ENCODE peak calls at places on chromosome 21, in four cellular contexts. K, T, V and Z are unnamed samples.
A peak's percentile ranks its signal among the peaks of the same experiment; 100 is the strongest.

GRCh38 chr21:28016571-28016970 is 976.1 kb downstream of the LTN1 start:
- DNase-seq in K (no peak), T (no peak), V (no peak), Z (no peak)

GRCh38 chr21:37446552-37446951 is 80.0 kb downstream of the DYRK1A start:
- DNase-seq in K (no peak), T (no peak), V (no peak), Z (no peak)

GRCh38 chr21:43618940-43619339 is 40.3 kb downstream of the HSF2BP start:
- DNase-seq in K (no peak), T (no peak), V (no peak), Z (no peak)

GRCh38 chr21:31977816-31978215 is 105.0 kb downstream of the HUNK start:
- DNase-seq in K (no peak), T (no peak), V (no peak), Z (no peak)

GRCh38 chr21:35216966-35217365 is 167.9 kb upstream of the RUNX1 start:
- DNase-seq in K (no peak), T (no peak), V (no peak), Z (no peak)

GRCh38 chr21:28832013-28832714 is 160.5 kb downstream of the LTN1 start:
- DNase-seq in K (peak; percentile 27), T (no peak), V (no peak), Z (no peak)

GRCh38 chr21:35386491-35387079 is 337.5 kb upstream of the RUNX1 start:
- DNase-seq in K (no peak), T (no peak), V (no peak), Z (no peak)

GRCh38 chr21:28247454-28248020 is 745.1 kb downstream of the LTN1 start:
- DNase-seq in K (no peak), T (no peak), V (no peak), Z (no peak)

GRCh38 chr21:26842300-26842699 is 2.9 kb downstream of the ADAMTS1 start:
- DNase-seq in K (no peak), T (no peak), V (no peak), Z (no peak)

GRCh38 chr21:46059195-46059594 is 38.7 kb upstream of the COL6A2 start:
- DNase-seq in K (no peak), T (no peak), V (no peak), Z (no peak)

GRCh38 chr21:46058339-46059145 is 39.4 kb upstream of the COL6A2 start:
- DNase-seq in K (no peak), T (no peak), V (no peak), Z (no peak)

GRCh38 chr21:46057111-46057709 is 40.7 kb upstream of the COL6A2 start:
- DNase-seq in K (no peak), T (no peak), V (no peak), Z (no peak)

GRCh38 chr21:46056450-46056903 is 41.4 kb upstream of the COL6A2 start:
- DNase-seq in K (no peak), T (no peak), V (no peak), Z (no peak)

GRCh38 chr21:46057710-46058241 is 40.1 kb upstream of the COL6A2 start:
- DNase-seq in K (no peak), T (no peak), V (no peak), Z (no peak)
- TF ChIP-seq SPI1 in K (no peak), T (no peak), V (no peak), Z (no peak)

GRCh38 chr21:17679002-17679600 is 66.4 kb upstream of the BTG3 start:
- DNase-seq in K (peak; percentile 28), T (peak; percentile 68), V (peak; percentile 48), Z (peak; percentile 25)
- TF ChIP-seq SPI1 in K (no peak), T (no peak), V (no peak), Z (no peak)

GRCh38 chr21:45805321-45805720 is 161.8 kb downstream of the PCBP3 start:
- DNase-seq in K (no peak), T (no peak), V (no peak), Z (no peak)

GRCh38 chr21:45803613-45804340 is 160.3 kb downstream of the PCBP3 start:
- DNase-seq in K (no peak), T (no peak), V (no peak), Z (no peak)

GRCh38 chr21:45806042-45806441 is 162.5 kb downstream of the PCBP3 start:
- DNase-seq in K (no peak), T (no peak), V (no peak), Z (no peak)

GRCh38 chr21:45802956-45803612 is 159.6 kb downstream of the PCBP3 start:
- DNase-seq in K (no peak), T (no peak), V (no peak), Z (no peak)

GRCh38 chr21:45804809-45805313 is 161.3 kb downstream of the PCBP3 start:
- DNase-seq in K (no peak), T (no peak), V (no peak), Z (no peak)
- TF ChIP-seq SPI1 in K (no peak), T (no peak), V (no peak), Z (no peak)

DNA sequence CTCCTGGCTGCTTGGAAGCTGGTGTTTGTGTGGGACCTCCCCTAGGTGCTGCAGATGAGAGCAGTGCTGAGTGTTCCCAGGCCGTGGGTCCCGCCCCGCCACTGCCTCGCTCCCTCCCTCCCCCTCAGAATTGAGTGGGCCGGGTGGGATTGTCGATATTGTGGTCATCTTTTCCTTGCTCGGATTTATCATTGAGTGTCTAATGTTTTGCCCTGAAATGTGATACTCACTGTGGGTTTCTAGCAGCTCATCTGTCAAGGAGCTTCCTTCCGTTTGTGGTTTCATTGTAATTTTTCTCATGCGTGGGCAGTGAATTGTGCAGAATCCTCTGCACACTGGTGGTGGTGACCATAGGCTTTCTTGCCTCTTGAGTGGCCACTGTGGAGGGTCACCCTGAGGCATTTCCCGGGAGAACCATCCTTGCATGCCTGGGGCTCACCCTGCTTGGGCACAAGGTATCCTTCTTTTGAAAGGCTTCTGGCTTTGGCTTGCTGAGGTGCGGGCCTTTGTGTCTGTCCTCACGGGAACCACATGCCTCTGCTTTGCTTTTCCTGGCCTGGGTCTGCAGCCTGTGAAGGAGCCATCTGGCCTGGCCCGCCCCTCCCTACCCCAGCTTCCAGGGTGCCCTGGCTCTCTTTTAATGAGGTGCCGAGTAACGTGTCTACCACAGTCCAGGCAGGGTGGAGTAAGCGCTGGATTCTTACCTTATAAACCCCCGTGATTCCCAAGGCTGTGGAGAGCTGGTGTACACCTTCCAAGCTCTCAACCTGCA is 25.6 kb downstream of the SLX9 start:
- DNase-seq in K (peak; percentile 18), T (no peak), V (no peak), Z (no peak)
- TF ChIP-seq SPI1 in K (no peak), T (no peak), V (no peak), Z (no peak)

GRCh38 chr21:45630876-45631275 is 12.6 kb upstream of the PCBP3 start:
- DNase-seq in K (no peak), T (no peak), V (no peak), Z (no peak)

GRCh38 chr21:45630066-45630694 is 13.3 kb upstream of the PCBP3 start:
- DNase-seq in K (no peak), T (no peak), V (no peak), Z (no peak)

GRCh38 chr21:45631540-45631939 is 12.0 kb upstream of the PCBP3 start:
- DNase-seq in K (no peak), T (no peak), V (no peak), Z (no peak)

GRCh38 chr21:45632165-45632896 is 11.2 kb upstream of the PCBP3 start:
- DNase-seq in K (no peak), T (no peak), V (no peak), Z (no peak)

DNA sequence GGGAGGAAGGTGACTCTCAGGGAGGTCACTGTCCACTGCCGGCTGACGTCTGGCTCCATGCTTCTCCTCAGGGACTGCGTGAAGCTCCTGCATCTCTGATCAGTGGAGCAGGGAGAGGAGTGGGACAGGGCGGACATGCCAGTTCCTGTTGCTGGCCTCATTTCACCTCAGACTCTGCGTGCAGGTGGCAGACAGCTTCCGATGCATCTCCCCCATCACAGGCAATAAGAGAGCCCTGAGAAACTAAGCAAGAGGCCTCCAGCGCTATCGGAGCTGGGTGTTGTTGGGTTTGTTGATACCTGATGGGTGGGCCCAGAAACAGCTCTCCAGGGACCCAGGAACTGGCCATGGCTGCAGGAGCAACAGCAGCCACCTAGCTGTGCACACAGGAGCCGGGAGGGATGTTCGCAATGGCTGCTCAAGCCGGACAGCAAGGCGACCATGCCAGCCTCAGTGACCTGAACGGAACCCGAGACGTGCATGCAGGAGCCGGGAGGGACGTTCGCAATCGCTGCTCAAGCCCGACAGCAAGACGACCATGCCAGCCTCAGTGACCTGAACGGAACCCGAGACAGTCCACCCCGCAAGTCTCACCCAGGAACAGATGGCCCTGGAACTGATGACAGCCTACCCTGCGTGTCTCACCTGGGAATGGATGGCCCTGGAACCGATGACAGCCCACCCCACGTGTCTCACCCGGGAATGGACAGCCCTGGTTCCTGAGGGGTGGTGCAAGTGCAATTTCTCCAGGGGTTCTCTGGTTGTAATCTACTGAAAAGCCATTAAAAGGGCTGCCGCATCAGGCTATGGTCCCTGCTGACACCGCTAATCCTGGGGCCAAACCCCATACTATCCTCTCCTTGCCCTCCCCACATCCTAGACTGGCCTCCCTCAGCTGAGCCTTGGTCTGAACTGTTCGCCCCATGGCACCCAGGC is 14.2 kb upstream of the PCBP3 start:
- DNase-seq in K (no peak), T (no peak), V (no peak), Z (no peak)
- TF ChIP-seq SPI1 in K (no peak), T (no peak), V (no peak), Z (no peak)

DNA sequence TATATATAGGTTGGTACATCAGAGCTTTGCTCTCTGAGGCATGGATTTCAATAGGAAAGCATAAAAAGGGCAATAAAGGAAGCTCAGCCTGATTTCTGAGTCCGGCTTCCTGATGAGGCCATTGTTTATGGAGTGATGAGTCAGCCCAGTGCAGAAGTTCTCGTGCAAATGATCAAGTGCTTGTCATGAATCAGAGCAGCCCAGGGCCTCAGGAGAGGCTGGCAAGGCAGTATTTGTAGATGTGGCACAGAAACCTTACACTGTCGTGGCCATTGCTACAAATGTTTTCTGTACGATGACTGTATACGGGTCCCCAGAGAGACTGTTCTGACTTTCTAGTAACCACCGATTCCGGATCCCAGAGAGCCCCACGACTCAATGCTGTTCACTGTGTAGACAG is 26.7 kb downstream of the UMODL1 start:
- DNase-seq in K (peak; percentile 43), T (no peak), V (no peak), Z (no peak)
- TF ChIP-seq SPI1 in K (no peak), T (no peak), V (no peak), Z (no peak)

GRCh38 chr21:40841524-40842196 is 5.3 kb downstream of the DSCAM start:
- DNase-seq in K (peak; percentile 37), T (no peak), V (no peak), Z (no peak)
- TF ChIP-seq SPI1 in K (no peak), T (no peak), V (no peak), Z (no peak)